ENCODE peak calls at places on chromosomes 2 and 18, in six cellular contexts. E, F, N, K, V and J are unnamed samples.
A peak's percentile ranks its signal among the peaks of the same experiment; 100 is the strongest.

GRCh38 chr2:198316852-198317395 is 512.5 kb downstream of the PLCL1 start:
- DNase-seq in N (no peak), F (no peak), E (no peak), K (no peak), V (no peak), J (no peak)

GRCh38 chr2:74441690-74442482 is at the start of gene RTKN:
- DNase-seq in F (peak; percentile 89), E (peak; percentile 45), K (no peak), N (no peak), V (no peak), J (peak; percentile 84)

GRCh38 chr2:70994445-70995226 is at the start of gene TEX261:
- DNase-seq in V (peak; percentile 85), E (peak; percentile 89), K (peak; percentile 82), N (peak; percentile 90), F (peak; percentile 97), J (peak; percentile 72)

GRCh38 chr2:62347563-62348270 is 151.8 kb downstream of the B3GNT2 start:
- DNase-seq in E (no peak), N (no peak), V (no peak), F (no peak), K (no peak), J (no peak)

GRCh38 chr2:205712508-205712907 is 30.2 kb downstream of the NRP2 start:
- DNase-seq in N (no peak), K (peak; percentile 50), V (no peak), F (no peak), E (no peak), J (peak; percentile 94)

GRCh38 chr18:10242922-10243680 is 211.3 kb upstream of the APCDD1 start:
- DNase-seq in K (no peak), N (no peak), E (no peak), V (no peak), F (no peak), J (no peak)

GRCh38 chr2:170848587-170848986 is 31.9 kb downstream of the GAD1 start:
- DNase-seq in E (no peak), F (no peak), K (peak; percentile 80), V (no peak), N (no peak), J (peak; percentile 14)

GRCh38 chr2:201118957-201119848 is 3.2 kb downstream of the CFLAR start:
- DNase-seq in E (no peak), N (peak; percentile 65), V (no peak), K (peak; percentile 35), F (no peak), J (peak; percentile 49)

GRCh38 chr2:208042041-208042440 is 16.7 kb upstream of the PLEKHM3 start:
- DNase-seq in F (no peak), N (no peak), V (no peak), K (peak; percentile 31), E (no peak), J (no peak)

GRCh38 chr2:238306680-238306998 is 13.7 kb upstream of the TRAF3IP1 start:
- DNase-seq in F (no peak), V (no peak), K (no peak), N (no peak), E (no peak), J (no peak)

GRCh38 chr2:48343154-48343553 is 186.8 kb upstream of the STON1 start:
- DNase-seq in N (no peak), V (no peak), F (no peak), K (no peak), E (no peak), J (no peak)

GRCh38 chr2:134433469-134433868 is 179.6 kb downstream of the MGAT5 start:
- DNase-seq in V (no peak), F (no peak), E (no peak), K (no peak), N (no peak), J (no peak)

GRCh38 chr18:79805926-79806487 is 8.3 kb downstream of the KCNG2 start:
- DNase-seq in K (no peak), V (no peak), F (no peak), N (no peak), E (no peak), J (no peak)

GRCh38 chr2:46870051-46870839 is 45.4 kb downstream of the MCFD2 start:
- DNase-seq in F (no peak), V (no peak), E (no peak), K (no peak), N (no peak), J (no peak)

GRCh38 chr2:18118703-18119102 is 240.2 kb downstream of the KCNS3 start:
- DNase-seq in V (no peak), E (no peak), N (no peak), F (no peak), K (no peak), J (no peak)

GRCh38 chr2:43542285-43542933 is 53.4 kb downstream of the THADA start:
- DNase-seq in E (no peak), F (no peak), V (no peak), K (peak; percentile 58), N (peak; percentile 65), J (peak; percentile 34)

GRCh38 chr2:196249860-196250259 is 78.5 kb upstream of the STK17B start:
- DNase-seq in V (no peak), E (no peak), N (peak; percentile 69), K (peak; percentile 56), F (no peak), J (no peak)

GRCh38 chr2:241183221-241183620 is 5.3 kb upstream of the ANO7 start:
- DNase-seq in K (no peak), V (no peak), N (no peak), E (no peak), F (no peak), J (no peak)

GRCh38 chr2:95374451-95374915 is 28.0 kb upstream of the FAHD2A start:
- DNase-seq in K (no peak), E (no peak), N (no peak), F (peak; percentile 46), V (no peak), J (no peak)